ENCODE peak calls at places on chromosomes 13 and 19, in nine cellular contexts. One of them, this sample, is unnamed.

GRCh38 chr13:33138441-33138840 is 122.2 kb downstream of the KL start:
- DNase-seq in stimulated activated CD8-positive, alpha-beta memory T cell treated with anti-CD3 and anti-CD28 coated beads, Interleukin-15, amount 100 ng/mL, for 4 hours: no peak
- DNase-seq in activated T-cell treated with anti-CD3 and anti-CD28 coated beads for 24 hours: no peak
- DNase-seq in nephron progenitor cell: peak; percentile 26
- DNase-seq in GM19239: no peak
- DNase-seq in NCI-H1092 treated with DMSO at 0.1 percent for 48 hours: no peak
- DNase-seq in stimulated activated CD4-positive, alpha-beta T cell treated with anti-CD3 and anti-CD28 coated beads, Interleukin-4, amount 100 ng/mL, for 1 hour: no peak
- DNase-seq in activated naive CD4-positive, alpha-beta T cell: no peak
- DNase-seq in G401: no peak
- DNase-seq in this sample: no peak

GRCh38 chr13:68304287-68304893 is 1074.3 kb upstream of the PCDH9 start:
- DNase-seq in stimulated activated CD8-positive, alpha-beta memory T cell treated with anti-CD3 and anti-CD28 coated beads, Interleukin-15, amount 100 ng/mL, for 4 hours: no peak
- DNase-seq in activated T-cell treated with anti-CD3 and anti-CD28 coated beads for 24 hours: no peak
- DNase-seq in nephron progenitor cell: no peak
- DNase-seq in GM19239: peak; percentile 1
- DNase-seq in NCI-H1092 treated with DMSO at 0.1 percent for 48 hours: peak; percentile 66
- DNase-seq in stimulated activated CD4-positive, alpha-beta T cell treated with anti-CD3 and anti-CD28 coated beads, Interleukin-4, amount 100 ng/mL, for 1 hour: no peak
- DNase-seq in activated naive CD4-positive, alpha-beta T cell: no peak
- DNase-seq in G401: peak; percentile 9
- DNase-seq in this sample: no peak

GRCh38 chr19:3986260-3987041 is 1.2 kb upstream of the EEF2 start:
- DNase-seq in stimulated activated CD8-positive, alpha-beta memory T cell treated with anti-CD3 and anti-CD28 coated beads, Interleukin-15, amount 100 ng/mL, for 4 hours: no peak
- DNase-seq in activated T-cell treated with anti-CD3 and anti-CD28 coated beads for 24 hours: no peak
- DNase-seq in nephron progenitor cell: peak; percentile 40
- DNase-seq in GM19239: no peak
- DNase-seq in NCI-H1092 treated with DMSO at 0.1 percent for 48 hours: peak; percentile 79
- DNase-seq in stimulated activated CD4-positive, alpha-beta T cell treated with anti-CD3 and anti-CD28 coated beads, Interleukin-4, amount 100 ng/mL, for 1 hour: peak; percentile 52
- DNase-seq in activated naive CD4-positive, alpha-beta T cell: peak; percentile 41
- DNase-seq in G401: peak; percentile 94
- DNase-seq in this sample: no peak

GRCh38 chr13:80901111-80902014 is 560.4 kb upstream of the SPRY2 start:
- DNase-seq in stimulated activated CD8-positive, alpha-beta memory T cell treated with anti-CD3 and anti-CD28 coated beads, Interleukin-15, amount 100 ng/mL, for 4 hours: no peak
- DNase-seq in activated T-cell treated with anti-CD3 and anti-CD28 coated beads for 24 hours: no peak
- DNase-seq in nephron progenitor cell: no peak
- DNase-seq in GM19239: no peak
- DNase-seq in NCI-H1092 treated with DMSO at 0.1 percent for 48 hours: no peak
- DNase-seq in stimulated activated CD4-positive, alpha-beta T cell treated with anti-CD3 and anti-CD28 coated beads, Interleukin-4, amount 100 ng/mL, for 1 hour: no peak
- DNase-seq in activated naive CD4-positive, alpha-beta T cell: no peak
- DNase-seq in G401: peak; percentile 63
- DNase-seq in this sample: no peak

GRCh38 chr19:11196406-11197287 is 698 bp downstream of the KANK2 start:
- DNase-seq in stimulated activated CD8-positive, alpha-beta memory T cell treated with anti-CD3 and anti-CD28 coated beads, Interleukin-15, amount 100 ng/mL, for 4 hours: no peak
- DNase-seq in activated T-cell treated with anti-CD3 and anti-CD28 coated beads for 24 hours: no peak
- DNase-seq in nephron progenitor cell: peak; percentile 55
- DNase-seq in GM19239: peak; percentile 50
- DNase-seq in NCI-H1092 treated with DMSO at 0.1 percent for 48 hours: no peak
- DNase-seq in stimulated activated CD4-positive, alpha-beta T cell treated with anti-CD3 and anti-CD28 coated beads, Interleukin-4, amount 100 ng/mL, for 1 hour: no peak
- DNase-seq in activated naive CD4-positive, alpha-beta T cell: no peak
- DNase-seq in G401: no peak
- DNase-seq in this sample: no peak

GRCh38 chr13:25806304-25806974 is 245.4 kb downstream of the SHISA2 start:
- DNase-seq in stimulated activated CD8-positive, alpha-beta memory T cell treated with anti-CD3 and anti-CD28 coated beads, Interleukin-15, amount 100 ng/mL, for 4 hours: no peak
- DNase-seq in activated T-cell treated with anti-CD3 and anti-CD28 coated beads for 24 hours: no peak
- DNase-seq in nephron progenitor cell: no peak
- DNase-seq in GM19239: no peak
- DNase-seq in NCI-H1092 treated with DMSO at 0.1 percent for 48 hours: no peak
- DNase-seq in stimulated activated CD4-positive, alpha-beta T cell treated with anti-CD3 and anti-CD28 coated beads, Interleukin-4, amount 100 ng/mL, for 1 hour: no peak
- DNase-seq in activated naive CD4-positive, alpha-beta T cell: no peak
- DNase-seq in G401: no peak
- DNase-seq in this sample: no peak

GRCh38 chr13:110699148-110700145 is 6.5 kb downstream of the CARS2 start:
- DNase-seq in stimulated activated CD8-positive, alpha-beta memory T cell treated with anti-CD3 and anti-CD28 coated beads, Interleukin-15, amount 100 ng/mL, for 4 hours: no peak
- DNase-seq in activated T-cell treated with anti-CD3 and anti-CD28 coated beads for 24 hours: no peak
- DNase-seq in nephron progenitor cell: no peak
- DNase-seq in GM19239: no peak
- DNase-seq in NCI-H1092 treated with DMSO at 0.1 percent for 48 hours: peak; percentile 63
- DNase-seq in stimulated activated CD4-positive, alpha-beta T cell treated with anti-CD3 and anti-CD28 coated beads, Interleukin-4, amount 100 ng/mL, for 1 hour: no peak
- DNase-seq in activated naive CD4-positive, alpha-beta T cell: no peak
- DNase-seq in G401: no peak
- DNase-seq in this sample: peak; percentile 25

GRCh38 chr19:46442808-46443450 is 14.2 kb upstream of the PNMA8C start:
- DNase-seq in stimulated activated CD8-positive, alpha-beta memory T cell treated with anti-CD3 and anti-CD28 coated beads, Interleukin-15, amount 100 ng/mL, for 4 hours: no peak
- DNase-seq in activated T-cell treated with anti-CD3 and anti-CD28 coated beads for 24 hours: no peak
- DNase-seq in nephron progenitor cell: no peak
- DNase-seq in GM19239: no peak
- DNase-seq in NCI-H1092 treated with DMSO at 0.1 percent for 48 hours: no peak
- DNase-seq in stimulated activated CD4-positive, alpha-beta T cell treated with anti-CD3 and anti-CD28 coated beads, Interleukin-4, amount 100 ng/mL, for 1 hour: no peak
- DNase-seq in activated naive CD4-positive, alpha-beta T cell: no peak
- DNase-seq in G401: no peak
- DNase-seq in this sample: no peak

GRCh38 chr19:49224856-49225255 is 67.3 kb downstream of the TRPM4 start:
- DNase-seq in stimulated activated CD8-positive, alpha-beta memory T cell treated with anti-CD3 and anti-CD28 coated beads, Interleukin-15, amount 100 ng/mL, for 4 hours: no peak
- DNase-seq in activated T-cell treated with anti-CD3 and anti-CD28 coated beads for 24 hours: no peak
- DNase-seq in nephron progenitor cell: peak; percentile 67
- DNase-seq in GM19239: no peak
- DNase-seq in NCI-H1092 treated with DMSO at 0.1 percent for 48 hours: peak; percentile 52
- DNase-seq in stimulated activated CD4-positive, alpha-beta T cell treated with anti-CD3 and anti-CD28 coated beads, Interleukin-4, amount 100 ng/mL, for 1 hour: peak; percentile 13
- DNase-seq in activated naive CD4-positive, alpha-beta T cell: no peak
- DNase-seq in G401: peak; percentile 29
- DNase-seq in this sample: no peak

GRCh38 chr13:27024062-27024461 is 147.5 kb downstream of the USP12 start:
- DNase-seq in stimulated activated CD8-positive, alpha-beta memory T cell treated with anti-CD3 and anti-CD28 coated beads, Interleukin-15, amount 100 ng/mL, for 4 hours: no peak
- DNase-seq in activated T-cell treated with anti-CD3 and anti-CD28 coated beads for 24 hours: no peak
- DNase-seq in nephron progenitor cell: no peak
- DNase-seq in GM19239: no peak
- DNase-seq in NCI-H1092 treated with DMSO at 0.1 percent for 48 hours: no peak
- DNase-seq in stimulated activated CD4-positive, alpha-beta T cell treated with anti-CD3 and anti-CD28 coated beads, Interleukin-4, amount 100 ng/mL, for 1 hour: no peak
- DNase-seq in activated naive CD4-positive, alpha-beta T cell: no peak
- DNase-seq in G401: no peak
- DNase-seq in this sample: no peak

GRCh38 chr19:30596813-30597399 is 224.7 kb downstream of the ZNF536 start:
- DNase-seq in stimulated activated CD8-positive, alpha-beta memory T cell treated with anti-CD3 and anti-CD28 coated beads, Interleukin-15, amount 100 ng/mL, for 4 hours: no peak
- DNase-seq in activated T-cell treated with anti-CD3 and anti-CD28 coated beads for 24 hours: no peak
- DNase-seq in nephron progenitor cell: no peak
- DNase-seq in GM19239: no peak
- DNase-seq in NCI-H1092 treated with DMSO at 0.1 percent for 48 hours: no peak
- DNase-seq in stimulated activated CD4-positive, alpha-beta T cell treated with anti-CD3 and anti-CD28 coated beads, Interleukin-4, amount 100 ng/mL, for 1 hour: no peak
- DNase-seq in activated naive CD4-positive, alpha-beta T cell: no peak
- DNase-seq in G401: no peak
- DNase-seq in this sample: no peak

GRCh38 chr19:54017266-54017665 is 25.8 kb downstream of the CACNG6 start:
- DNase-seq in stimulated activated CD8-positive, alpha-beta memory T cell treated with anti-CD3 and anti-CD28 coated beads, Interleukin-15, amount 100 ng/mL, for 4 hours: no peak
- DNase-seq in activated T-cell treated with anti-CD3 and anti-CD28 coated beads for 24 hours: no peak
- DNase-seq in nephron progenitor cell: no peak
- DNase-seq in GM19239: no peak
- DNase-seq in NCI-H1092 treated with DMSO at 0.1 percent for 48 hours: no peak
- DNase-seq in stimulated activated CD4-positive, alpha-beta T cell treated with anti-CD3 and anti-CD28 coated beads, Interleukin-4, amount 100 ng/mL, for 1 hour: no peak
- DNase-seq in activated naive CD4-positive, alpha-beta T cell: no peak
- DNase-seq in G401: no peak
- DNase-seq in this sample: no peak

GRCh38 chr19:1128111-1128510 is 24.3 kb downstream of the GPX4 start:
- DNase-seq in stimulated activated CD8-positive, alpha-beta memory T cell treated with anti-CD3 and anti-CD28 coated beads, Interleukin-15, amount 100 ng/mL, for 4 hours: no peak
- DNase-seq in activated T-cell treated with anti-CD3 and anti-CD28 coated beads for 24 hours: no peak
- DNase-seq in nephron progenitor cell: no peak
- DNase-seq in GM19239: no peak
- DNase-seq in NCI-H1092 treated with DMSO at 0.1 percent for 48 hours: no peak
- DNase-seq in stimulated activated CD4-positive, alpha-beta T cell treated with anti-CD3 and anti-CD28 coated beads, Interleukin-4, amount 100 ng/mL, for 1 hour: no peak
- DNase-seq in activated naive CD4-positive, alpha-beta T cell: no peak
- DNase-seq in G401: no peak
- DNase-seq in this sample: no peak

GRCh38 chr13:104773775-104774174 is 1707.6 kb upstream of the SLC10A2 start:
- DNase-seq in stimulated activated CD8-positive, alpha-beta memory T cell treated with anti-CD3 and anti-CD28 coated beads, Interleukin-15, amount 100 ng/mL, for 4 hours: no peak
- DNase-seq in activated T-cell treated with anti-CD3 and anti-CD28 coated beads for 24 hours: no peak
- DNase-seq in nephron progenitor cell: no peak
- DNase-seq in GM19239: peak; percentile 1
- DNase-seq in NCI-H1092 treated with DMSO at 0.1 percent for 48 hours: peak; percentile 35
- DNase-seq in stimulated activated CD4-positive, alpha-beta T cell treated with anti-CD3 and anti-CD28 coated beads, Interleukin-4, amount 100 ng/mL, for 1 hour: no peak
- DNase-seq in activated naive CD4-positive, alpha-beta T cell: no peak
- DNase-seq in G401: peak; percentile 48
- DNase-seq in this sample: no peak

GRCh38 chr13:106649495-106649894 is 81.6 kb upstream of the ARGLU1 start:
- DNase-seq in stimulated activated CD8-positive, alpha-beta memory T cell treated with anti-CD3 and anti-CD28 coated beads, Interleukin-15, amount 100 ng/mL, for 4 hours: no peak
- DNase-seq in activated T-cell treated with anti-CD3 and anti-CD28 coated beads for 24 hours: no peak
- DNase-seq in nephron progenitor cell: no peak
- DNase-seq in GM19239: no peak
- DNase-seq in NCI-H1092 treated with DMSO at 0.1 percent for 48 hours: no peak
- DNase-seq in stimulated activated CD4-positive, alpha-beta T cell treated with anti-CD3 and anti-CD28 coated beads, Interleukin-4, amount 100 ng/mL, for 1 hour: no peak
- DNase-seq in activated naive CD4-positive, alpha-beta T cell: no peak
- DNase-seq in G401: no peak
- DNase-seq in this sample: no peak

GRCh38 chr19:18541992-18542935 is 1.1 kb downstream of the FKBP8 start:
- DNase-seq in stimulated activated CD8-positive, alpha-beta memory T cell treated with anti-CD3 and anti-CD28 coated beads, Interleukin-15, amount 100 ng/mL, for 4 hours: no peak
- DNase-seq in activated T-cell treated with anti-CD3 and anti-CD28 coated beads for 24 hours: no peak
- DNase-seq in nephron progenitor cell: peak; percentile 35
- DNase-seq in GM19239: no peak
- DNase-seq in NCI-H1092 treated with DMSO at 0.1 percent for 48 hours: no peak
- DNase-seq in stimulated activated CD4-positive, alpha-beta T cell treated with anti-CD3 and anti-CD28 coated beads, Interleukin-4, amount 100 ng/mL, for 1 hour: no peak
- DNase-seq in activated naive CD4-positive, alpha-beta T cell: no peak
- DNase-seq in G401: peak; percentile 18
- DNase-seq in this sample: no peak

GRCh38 chr13:32883501-32883900 is 132.7 kb upstream of the KL start:
- DNase-seq in stimulated activated CD8-positive, alpha-beta memory T cell treated with anti-CD3 and anti-CD28 coated beads, Interleukin-15, amount 100 ng/mL, for 4 hours: no peak
- DNase-seq in activated T-cell treated with anti-CD3 and anti-CD28 coated beads for 24 hours: no peak
- DNase-seq in nephron progenitor cell: no peak
- DNase-seq in GM19239: no peak
- DNase-seq in NCI-H1092 treated with DMSO at 0.1 percent for 48 hours: peak; percentile 82
- DNase-seq in stimulated activated CD4-positive, alpha-beta T cell treated with anti-CD3 and anti-CD28 coated beads, Interleukin-4, amount 100 ng/mL, for 1 hour: no peak
- DNase-seq in activated naive CD4-positive, alpha-beta T cell: no peak
- DNase-seq in G401: peak; percentile 20
- DNase-seq in this sample: no peak

GRCh38 chr19:2167896-2168618 is 4.3 kb downstream of the DOT1L start:
- DNase-seq in stimulated activated CD8-positive, alpha-beta memory T cell treated with anti-CD3 and anti-CD28 coated beads, Interleukin-15, amount 100 ng/mL, for 4 hours: peak; percentile 13
- DNase-seq in activated T-cell treated with anti-CD3 and anti-CD28 coated beads for 24 hours: no peak
- DNase-seq in nephron progenitor cell: no peak
- DNase-seq in GM19239: no peak
- DNase-seq in NCI-H1092 treated with DMSO at 0.1 percent for 48 hours: no peak
- DNase-seq in stimulated activated CD4-positive, alpha-beta T cell treated with anti-CD3 and anti-CD28 coated beads, Interleukin-4, amount 100 ng/mL, for 1 hour: no peak
- DNase-seq in activated naive CD4-positive, alpha-beta T cell: no peak
- DNase-seq in G401: no peak
- DNase-seq in this sample: no peak

GRCh38 chr19:6105444-6105843 is 4.9 kb downstream of the RFX2 start:
- DNase-seq in stimulated activated CD8-positive, alpha-beta memory T cell treated with anti-CD3 and anti-CD28 coated beads, Interleukin-15, amount 100 ng/mL, for 4 hours: no peak
- DNase-seq in activated T-cell treated with anti-CD3 and anti-CD28 coated beads for 24 hours: no peak
- DNase-seq in nephron progenitor cell: no peak
- DNase-seq in GM19239: no peak
- DNase-seq in NCI-H1092 treated with DMSO at 0.1 percent for 48 hours: no peak
- DNase-seq in stimulated activated CD4-positive, alpha-beta T cell treated with anti-CD3 and anti-CD28 coated beads, Interleukin-4, amount 100 ng/mL, for 1 hour: no peak
- DNase-seq in activated naive CD4-positive, alpha-beta T cell: no peak
- DNase-seq in G401: no peak
- DNase-seq in this sample: no peak

GRCh38 chr19:35224681-35225604 is 3.6 kb downstream of the FAM187B start:
- DNase-seq in stimulated activated CD8-positive, alpha-beta memory T cell treated with anti-CD3 and anti-CD28 coated beads, Interleukin-15, amount 100 ng/mL, for 4 hours: no peak
- DNase-seq in activated T-cell treated with anti-CD3 and anti-CD28 coated beads for 24 hours: no peak
- DNase-seq in nephron progenitor cell: no peak
- DNase-seq in GM19239: no peak
- DNase-seq in NCI-H1092 treated with DMSO at 0.1 percent for 48 hours: no peak
- DNase-seq in stimulated activated CD4-positive, alpha-beta T cell treated with anti-CD3 and anti-CD28 coated beads, Interleukin-4, amount 100 ng/mL, for 1 hour: no peak
- DNase-seq in activated naive CD4-positive, alpha-beta T cell: no peak
- DNase-seq in G401: no peak
- DNase-seq in this sample: peak; percentile 81

GRCh38 chr13:30796132-30796832 is 60.9 kb downstream of the ALOX5AP start:
- DNase-seq in stimulated activated CD8-positive, alpha-beta memory T cell treated with anti-CD3 and anti-CD28 coated beads, Interleukin-15, amount 100 ng/mL, for 4 hours: no peak
- DNase-seq in activated T-cell treated with anti-CD3 and anti-CD28 coated beads for 24 hours: no peak
- DNase-seq in nephron progenitor cell: no peak
- DNase-seq in GM19239: no peak
- DNase-seq in NCI-H1092 treated with DMSO at 0.1 percent for 48 hours: no peak
- DNase-seq in stimulated activated CD4-positive, alpha-beta T cell treated with anti-CD3 and anti-CD28 coated beads, Interleukin-4, amount 100 ng/mL, for 1 hour: no peak
- DNase-seq in activated naive CD4-positive, alpha-beta T cell: no peak
- DNase-seq in G401: peak; percentile 84
- DNase-seq in this sample: no peak

GRCh38 chr13:102401305-102401704 is 543 bp downstream of the FGF14 start:
- DNase-seq in stimulated activated CD8-positive, alpha-beta memory T cell treated with anti-CD3 and anti-CD28 coated beads, Interleukin-15, amount 100 ng/mL, for 4 hours: no peak
- DNase-seq in activated T-cell treated with anti-CD3 and anti-CD28 coated beads for 24 hours: no peak
- DNase-seq in nephron progenitor cell: no peak
- DNase-seq in GM19239: no peak
- DNase-seq in NCI-H1092 treated with DMSO at 0.1 percent for 48 hours: no peak
- DNase-seq in stimulated activated CD4-positive, alpha-beta T cell treated with anti-CD3 and anti-CD28 coated beads, Interleukin-4, amount 100 ng/mL, for 1 hour: no peak
- DNase-seq in activated naive CD4-positive, alpha-beta T cell: no peak
- DNase-seq in G401: peak; percentile 73
- DNase-seq in this sample: no peak

GRCh38 chr13:44232729-44233128 is 140.9 kb upstream of the SERP2 start:
- DNase-seq in stimulated activated CD8-positive, alpha-beta memory T cell treated with anti-CD3 and anti-CD28 coated beads, Interleukin-15, amount 100 ng/mL, for 4 hours: no peak
- DNase-seq in activated T-cell treated with anti-CD3 and anti-CD28 coated beads for 24 hours: no peak
- DNase-seq in nephron progenitor cell: peak; percentile 9
- DNase-seq in GM19239: no peak
- DNase-seq in NCI-H1092 treated with DMSO at 0.1 percent for 48 hours: no peak
- DNase-seq in stimulated activated CD4-positive, alpha-beta T cell treated with anti-CD3 and anti-CD28 coated beads, Interleukin-4, amount 100 ng/mL, for 1 hour: no peak
- DNase-seq in activated naive CD4-positive, alpha-beta T cell: no peak
- DNase-seq in G401: no peak
- DNase-seq in this sample: no peak

GRCh38 chr19:10929402-10929794 is 787 bp downstream of the TIMM29 start:
- DNase-seq in stimulated activated CD8-positive, alpha-beta memory T cell treated with anti-CD3 and anti-CD28 coated beads, Interleukin-15, amount 100 ng/mL, for 4 hours: no peak
- DNase-seq in activated T-cell treated with anti-CD3 and anti-CD28 coated beads for 24 hours: no peak
- DNase-seq in nephron progenitor cell: no peak
- DNase-seq in GM19239: no peak
- DNase-seq in NCI-H1092 treated with DMSO at 0.1 percent for 48 hours: no peak
- DNase-seq in stimulated activated CD4-positive, alpha-beta T cell treated with anti-CD3 and anti-CD28 coated beads, Interleukin-4, amount 100 ng/mL, for 1 hour: no peak
- DNase-seq in activated naive CD4-positive, alpha-beta T cell: no peak
- DNase-seq in G401: no peak
- DNase-seq in this sample: no peak

GRCh38 chr19:42284066-42284501 is 15.0 kb downstream of the CIC start:
- DNase-seq in stimulated activated CD8-positive, alpha-beta memory T cell treated with anti-CD3 and anti-CD28 coated beads, Interleukin-15, amount 100 ng/mL, for 4 hours: peak; percentile 69
- DNase-seq in activated T-cell treated with anti-CD3 and anti-CD28 coated beads for 24 hours: peak; percentile 82
- DNase-seq in nephron progenitor cell: peak; percentile 80
- DNase-seq in GM19239: peak; percentile 94
- DNase-seq in NCI-H1092 treated with DMSO at 0.1 percent for 48 hours: peak; percentile 55
- DNase-seq in stimulated activated CD4-positive, alpha-beta T cell treated with anti-CD3 and anti-CD28 coated beads, Interleukin-4, amount 100 ng/mL, for 1 hour: peak; percentile 82
- DNase-seq in activated naive CD4-positive, alpha-beta T cell: peak; percentile 81
- DNase-seq in G401: peak; percentile 74
- DNase-seq in this sample: peak; percentile 94

GRCh38 chr19:18768997-18769891 is 21.9 kb downstream of the COMP start:
- DNase-seq in stimulated activated CD8-positive, alpha-beta memory T cell treated with anti-CD3 and anti-CD28 coated beads, Interleukin-15, amount 100 ng/mL, for 4 hours: no peak
- DNase-seq in activated T-cell treated with anti-CD3 and anti-CD28 coated beads for 24 hours: no peak
- DNase-seq in nephron progenitor cell: no peak
- DNase-seq in GM19239: no peak
- DNase-seq in NCI-H1092 treated with DMSO at 0.1 percent for 48 hours: peak; percentile 7
- DNase-seq in stimulated activated CD4-positive, alpha-beta T cell treated with anti-CD3 and anti-CD28 coated beads, Interleukin-4, amount 100 ng/mL, for 1 hour: no peak
- DNase-seq in activated naive CD4-positive, alpha-beta T cell: no peak
- DNase-seq in G401: no peak
- DNase-seq in this sample: no peak

GRCh38 chr19:3822683-3823344 is 36.6 kb upstream of the MATK start:
- DNase-seq in stimulated activated CD8-positive, alpha-beta memory T cell treated with anti-CD3 and anti-CD28 coated beads, Interleukin-15, amount 100 ng/mL, for 4 hours: no peak
- DNase-seq in activated T-cell treated with anti-CD3 and anti-CD28 coated beads for 24 hours: no peak
- DNase-seq in nephron progenitor cell: no peak
- DNase-seq in GM19239: no peak
- DNase-seq in NCI-H1092 treated with DMSO at 0.1 percent for 48 hours: no peak
- DNase-seq in stimulated activated CD4-positive, alpha-beta T cell treated with anti-CD3 and anti-CD28 coated beads, Interleukin-4, amount 100 ng/mL, for 1 hour: no peak
- DNase-seq in activated naive CD4-positive, alpha-beta T cell: no peak
- DNase-seq in G401: no peak
- DNase-seq in this sample: no peak

GRCh38 chr13:80408270-80408669 is 67.3 kb upstream of the SPRY2 start:
- DNase-seq in stimulated activated CD8-positive, alpha-beta memory T cell treated with anti-CD3 and anti-CD28 coated beads, Interleukin-15, amount 100 ng/mL, for 4 hours: no peak
- DNase-seq in activated T-cell treated with anti-CD3 and anti-CD28 coated beads for 24 hours: no peak
- DNase-seq in nephron progenitor cell: no peak
- DNase-seq in GM19239: no peak
- DNase-seq in NCI-H1092 treated with DMSO at 0.1 percent for 48 hours: no peak
- DNase-seq in stimulated activated CD4-positive, alpha-beta T cell treated with anti-CD3 and anti-CD28 coated beads, Interleukin-4, amount 100 ng/mL, for 1 hour: no peak
- DNase-seq in activated naive CD4-positive, alpha-beta T cell: no peak
- DNase-seq in G401: no peak
- DNase-seq in this sample: no peak

This sample was measured in osteocyte.